ENCODE peak calls at places on chromosomes 12 and 14, in ten cellular contexts. Z is ovary, M is body of pancreas, T is right lobe of liver, A is heart left ventricle, R is Peyer's patch, F is testis, V is IMR-90, L is uterus, N is spleen. J is an unnamed sample.

GRCh38 chr14:75318353-75318752 is 39.7 kb downstream of the FOS start:
- DNase-seq in F (no peak), R (no peak), T (no peak), A (no peak), N (no peak), Z (no peak), L (no peak), M (no peak), V (no peak), J (no peak)

GRCh38 chr14:50954811-50955372 is 10.6 kb upstream of the PYGL start:
- DNase-seq in M (no peak), A (no peak), Z (no peak), L (no peak), F (no peak), V (peak), R (no peak), T (no peak), N (no peak), J (peak)

GRCh38 chr12:45477526-45477925 is 252.0 kb upstream of the ARID2 start:
- DNase-seq in R (no peak), M (no peak), Z (no peak), N (no peak), A (no peak), F (no peak), T (no peak), L (no peak), V (no peak), J (no peak)

GRCh38 chr12:17527021-17527420 is 563.0 kb downstream of the RERGL start:
- DNase-seq in T (no peak), M (no peak), V (no peak), R (no peak), L (no peak), F (no peak), Z (no peak), N (no peak), A (no peak), J (no peak)

GRCh38 chr12:104213952-104214351 is 1.6 kb upstream of the TXNRD1 start:
- DNase-seq in T (no peak), N (no peak), V (peak), A (no peak), Z (no peak), R (no peak), F (no peak), M (no peak), L (no peak), J (no peak)

GRCh38 chr14:56379956-56380355 is 199.6 kb upstream of the TMEM260 start:
- DNase-seq in N (no peak), R (no peak), V (no peak), A (no peak), T (no peak), L (no peak), M (no peak), F (no peak), Z (no peak), J (no peak)

GRCh38 chr12:100826323-100826722 is 31.7 kb downstream of the ANO4 start:
- DNase-seq in N (no peak), M (peak), V (peak), A (no peak), Z (peak), F (peak), L (peak), R (no peak), T (peak), J (peak)

GRCh38 chr12:212799-213526 is 994 bp downstream of the SLC6A12 start:
- DNase-seq in V (peak), N (peak), R (no peak), F (peak), M (peak), Z (peak), T (peak), L (peak), A (no peak), J (no peak)

GRCh38 chr12:77993658-77994057 is 163.0 kb downstream of the NAV3 start:
- DNase-seq in R (no peak), A (no peak), Z (no peak), T (no peak), F (no peak), M (no peak), N (no peak), V (no peak), L (no peak), J (no peak)

GRCh38 chr12:79426121-79426520 is 264.6 kb downstream of the PAWR start:
- DNase-seq in V (no peak), M (no peak), Z (no peak), R (no peak), L (no peak), T (no peak), N (no peak), A (no peak), F (no peak), J (no peak)

GRCh38 chr14:84074626-84075025 is 1455.3 kb upstream of the FLRT2 start:
- DNase-seq in A (no peak), L (no peak), T (no peak), R (no peak), M (no peak), V (no peak), Z (no peak), F (no peak), N (no peak), J (no peak)

GRCh38 chr12:89416049-89416792 is 63.9 kb upstream of the DUSP6 start:
- DNase-seq in Z (no peak), N (no peak), T (no peak), M (no peak), F (no peak), L (no peak), R (no peak), A (no peak), V (no peak), J (no peak)

GRCh38 chr12:95637471-95638155 is 86.3 kb upstream of the USP44 start:
- DNase-seq in A (no peak), R (no peak), F (no peak), M (no peak), N (no peak), T (no peak), Z (no peak), V (peak), L (no peak), J (no peak)

GRCh38 chr12:109951136-109951535 is 45.0 kb downstream of the GIT2 start:
- DNase-seq in A (no peak), V (peak), Z (no peak), T (no peak), L (no peak), F (no peak), R (no peak), M (no peak), N (no peak), J (no peak)

GRCh38 chr12:15978431-15978950 is 67.4 kb downstream of the DERA start:
- DNase-seq in V (peak), R (no peak), L (no peak), Z (no peak), A (no peak), N (no peak), M (no peak), T (no peak), F (no peak), J (no peak)

GRCh38 chr12:46783881-46784280 is 41.9 kb downstream of the SLC38A4 start:
- DNase-seq in L (no peak), M (no peak), T (no peak), N (no peak), Z (no peak), V (peak), F (no peak), A (no peak), R (no peak), J (no peak)

DNA sequence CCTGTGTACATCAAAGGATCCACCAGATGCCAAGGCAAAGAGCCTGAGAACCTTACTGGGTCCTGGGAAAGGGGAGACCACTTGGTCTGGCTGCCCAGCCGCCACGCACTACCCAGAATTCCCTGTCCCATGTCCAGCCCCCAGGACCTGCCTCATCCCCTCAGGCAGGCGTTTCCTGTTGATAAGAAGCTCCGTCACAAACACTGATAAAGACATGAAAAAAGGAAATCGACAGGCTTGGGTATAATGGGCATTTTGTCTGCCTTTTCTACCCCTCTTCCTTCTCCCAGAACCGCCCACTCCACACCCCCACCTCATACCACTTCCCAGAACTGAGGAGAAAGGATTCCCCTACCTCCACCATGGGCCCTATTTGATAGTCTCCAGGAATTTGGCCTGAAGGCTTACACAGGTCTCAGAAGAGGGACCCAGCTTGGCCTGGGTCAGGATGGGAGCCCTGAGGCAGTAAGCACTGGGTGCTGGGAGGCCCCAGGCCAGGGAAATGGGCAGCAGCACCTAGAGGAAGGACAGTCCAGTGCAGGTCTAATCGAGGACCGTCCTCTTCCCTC is 18.8 kb downstream of the ACVRL1 start:
- DNase-seq in M (no peak), L (no peak), N (no peak), Z (no peak), R (no peak), T (no peak), A (no peak), F (no peak), V (no peak), J (peak)
- TF ChIP-seq POLR2A in M (no peak), L (no peak), N (no peak), Z (no peak), R (no peak), T (no peak), A (no peak), F (no peak), V (no peak), J (peak)

DNA sequence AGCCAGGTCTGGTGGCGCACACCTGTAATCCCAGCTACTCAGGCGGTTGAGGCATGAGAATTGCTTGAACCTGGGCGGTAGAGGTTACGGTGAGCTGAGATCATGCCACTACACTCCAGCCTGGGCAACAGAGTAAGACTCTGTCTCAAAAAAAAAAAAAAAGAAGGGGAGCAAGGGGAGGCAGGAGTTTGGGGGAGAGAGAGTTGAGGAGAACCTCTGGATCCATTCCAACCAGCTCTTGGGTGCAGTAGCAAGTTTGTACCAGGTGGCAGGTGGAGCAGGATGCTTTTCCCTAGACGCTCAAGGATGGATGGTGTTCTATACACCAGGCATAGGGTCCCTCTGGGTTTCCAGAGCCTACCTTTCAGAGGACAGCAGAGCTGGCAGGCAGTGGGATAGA is 1.9 kb downstream of the NFE2 start:
- DNase-seq in L (no peak), M (no peak), T (no peak), R (no peak), Z (no peak), A (no peak), F (no peak), V (no peak), N (no peak), J (peak)
- TF ChIP-seq POLR2A in L (no peak), M (no peak), T (no peak), R (no peak), Z (no peak), A (no peak), F (no peak), V (no peak), N (no peak), J (peak)

DNA sequence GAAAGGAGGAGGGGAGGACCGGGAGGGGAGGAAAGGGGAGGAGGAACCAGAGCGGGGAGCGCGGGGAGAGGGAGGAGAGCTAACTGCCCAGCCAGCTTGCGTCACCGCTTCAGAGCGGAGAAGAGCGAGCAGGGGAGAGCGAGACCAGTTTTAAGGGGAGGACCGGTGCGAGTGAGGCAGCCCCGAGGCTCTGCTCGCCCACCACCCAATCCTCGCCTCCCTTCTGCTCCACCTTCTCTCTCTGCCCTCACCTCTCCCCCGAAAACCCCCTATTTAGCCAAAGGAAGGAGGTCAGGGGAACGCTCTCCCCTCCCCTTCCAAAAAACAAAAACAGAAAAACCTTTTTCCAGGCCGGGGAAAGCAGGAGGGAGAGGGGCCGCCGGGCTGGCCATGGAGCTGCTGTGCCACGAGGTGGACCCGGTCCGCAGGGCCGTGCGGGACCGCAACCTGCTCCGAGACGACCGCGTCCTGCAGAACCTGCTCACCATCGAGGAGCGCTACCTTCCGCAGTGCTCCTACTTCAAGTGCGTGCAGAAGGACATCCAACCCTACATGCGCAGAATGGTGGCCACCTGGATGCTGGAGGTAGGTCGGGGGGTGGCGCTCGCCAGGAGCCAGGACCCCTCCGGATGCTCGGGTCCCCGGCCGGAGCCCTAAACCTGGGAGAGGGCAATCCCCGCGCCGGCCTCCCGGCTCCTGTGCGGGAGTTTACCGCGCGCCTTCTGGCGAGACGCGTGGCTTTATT is at the start of gene CCND2:
- DNase-seq in A (peak), L (peak), F (peak), T (peak), N (peak), V (peak), Z (peak), M (peak), R (peak), J (peak)
- TF ChIP-seq POLR2A in A (peak), L (peak), F (peak), T (peak), N (peak), V (no peak), Z (peak), M (peak), R (peak), J (peak)

GRCh38 chr14:90276627-90277367 is 20.4 kb downstream of the PSMC1 start:
- DNase-seq in T (no peak), F (peak), L (no peak), Z (no peak), V (peak), M (no peak), R (no peak), N (no peak), A (no peak), J (no peak)
- TF ChIP-seq POLR2A in T (no peak), F (no peak), L (no peak), Z (no peak), V (no peak), M (no peak), R (no peak), N (no peak), A (no peak), J (no peak)

GRCh38 chr12:3869860-3870259 is 3.3 kb downstream of the PARP11 start:
- DNase-seq in F (no peak), V (no peak), A (no peak), L (no peak), T (no peak), M (no peak), R (no peak), N (no peak), Z (no peak), J (peak)

GRCh38 chr12:3869448-3869847 is 3.8 kb downstream of the PARP11 start:
- DNase-seq in T (no peak), Z (no peak), L (no peak), R (no peak), M (no peak), N (no peak), A (no peak), F (no peak), V (no peak), J (no peak)

DNA sequence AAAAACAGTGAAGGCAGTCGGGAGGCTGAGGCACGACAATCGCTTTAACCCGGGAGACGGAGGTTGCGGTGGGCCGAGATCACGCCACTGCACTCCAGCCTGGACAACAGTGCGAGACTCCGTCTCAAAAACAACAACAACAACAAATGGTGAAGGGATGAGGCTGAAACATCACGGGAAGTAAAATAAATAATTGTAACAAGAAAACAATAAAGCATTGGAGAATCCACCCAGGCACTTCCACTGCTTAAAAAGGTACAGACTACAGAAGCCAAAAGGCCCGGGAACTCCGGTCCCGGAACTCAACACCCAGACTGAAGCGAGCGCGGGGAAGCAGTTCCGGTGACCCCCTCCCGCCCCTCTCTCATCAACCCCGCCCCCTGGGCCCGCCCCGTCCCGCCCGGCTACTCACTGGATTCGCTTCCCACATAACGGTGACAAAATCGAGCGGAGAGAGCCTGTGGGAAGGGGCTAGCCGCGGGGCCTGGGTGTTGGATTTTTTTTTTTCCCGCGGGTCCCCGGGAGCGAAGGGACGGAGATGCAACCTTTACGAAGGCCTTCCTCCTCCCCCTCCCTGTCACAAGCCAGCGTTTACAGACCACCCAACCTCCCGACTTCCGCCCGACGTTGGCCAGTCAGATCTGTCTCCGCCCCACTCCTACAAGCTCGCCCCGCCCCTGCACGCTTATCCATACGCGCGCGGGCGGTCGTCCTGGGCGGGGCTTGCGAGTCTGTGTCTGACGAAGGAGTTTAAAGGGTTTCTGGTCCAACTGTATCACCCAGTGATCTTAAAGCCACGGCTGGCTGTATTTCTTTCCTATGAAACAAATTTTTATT is at the start of gene PARP11:
- DNase-seq in L (peak), N (peak), Z (peak), V (peak), T (peak), M (peak), F (peak), A (peak), R (peak), J (peak)
- TF ChIP-seq POLR2A in L (peak), N (no peak), Z (peak), V (peak), T (peak), M (no peak), F (peak), A (peak), R (peak), J (peak)

DNA sequence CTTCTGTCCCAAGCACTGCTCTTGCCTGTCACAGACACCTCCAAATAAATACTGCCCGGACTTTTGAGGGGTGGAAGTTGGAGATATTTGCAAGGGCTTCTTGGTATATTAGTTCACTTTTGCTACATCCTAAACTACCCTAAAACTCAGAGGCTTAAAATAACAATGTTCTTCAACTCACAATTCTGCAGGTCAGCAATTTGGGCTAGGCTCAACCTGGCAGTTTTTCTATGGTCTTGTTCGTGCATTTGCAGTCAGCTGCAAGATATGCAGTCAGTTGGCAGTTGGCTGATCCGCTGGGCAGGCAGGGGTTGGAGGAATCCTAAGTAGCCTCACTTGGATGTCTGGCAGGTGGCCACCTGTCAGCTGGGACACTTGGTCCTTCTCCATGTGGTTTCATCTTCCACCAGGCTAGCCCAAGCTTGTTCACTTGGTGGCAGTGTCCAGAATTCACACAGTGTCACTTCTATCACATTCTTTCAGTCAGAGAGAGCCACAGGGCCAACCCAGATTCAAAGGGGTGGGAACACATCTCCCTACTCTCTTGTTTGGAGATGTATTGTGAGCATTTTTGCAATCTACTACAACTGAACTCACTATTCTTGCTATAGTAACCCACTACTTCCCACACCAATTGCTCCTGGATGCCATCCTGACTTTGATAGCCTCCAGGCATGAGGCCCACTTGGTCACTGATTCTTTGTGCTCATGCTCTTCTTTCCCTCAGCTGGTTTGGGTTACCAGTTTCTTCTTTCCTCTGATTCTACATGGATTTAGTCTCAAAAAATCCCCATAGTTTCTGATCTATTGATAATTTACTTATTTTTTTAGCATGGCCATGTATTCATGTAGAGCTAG is 27.8 kb upstream of the CAPRIN2 start:
- DNase-seq in N (no peak), L (no peak), M (no peak), F (no peak), A (peak), V (no peak), R (no peak), Z (no peak), T (no peak), J (no peak)
- TF ChIP-seq POLR2A in N (no peak), L (no peak), M (no peak), F (no peak), A (no peak), V (no peak), R (no peak), Z (no peak), T (no peak), J (no peak)

DNA sequence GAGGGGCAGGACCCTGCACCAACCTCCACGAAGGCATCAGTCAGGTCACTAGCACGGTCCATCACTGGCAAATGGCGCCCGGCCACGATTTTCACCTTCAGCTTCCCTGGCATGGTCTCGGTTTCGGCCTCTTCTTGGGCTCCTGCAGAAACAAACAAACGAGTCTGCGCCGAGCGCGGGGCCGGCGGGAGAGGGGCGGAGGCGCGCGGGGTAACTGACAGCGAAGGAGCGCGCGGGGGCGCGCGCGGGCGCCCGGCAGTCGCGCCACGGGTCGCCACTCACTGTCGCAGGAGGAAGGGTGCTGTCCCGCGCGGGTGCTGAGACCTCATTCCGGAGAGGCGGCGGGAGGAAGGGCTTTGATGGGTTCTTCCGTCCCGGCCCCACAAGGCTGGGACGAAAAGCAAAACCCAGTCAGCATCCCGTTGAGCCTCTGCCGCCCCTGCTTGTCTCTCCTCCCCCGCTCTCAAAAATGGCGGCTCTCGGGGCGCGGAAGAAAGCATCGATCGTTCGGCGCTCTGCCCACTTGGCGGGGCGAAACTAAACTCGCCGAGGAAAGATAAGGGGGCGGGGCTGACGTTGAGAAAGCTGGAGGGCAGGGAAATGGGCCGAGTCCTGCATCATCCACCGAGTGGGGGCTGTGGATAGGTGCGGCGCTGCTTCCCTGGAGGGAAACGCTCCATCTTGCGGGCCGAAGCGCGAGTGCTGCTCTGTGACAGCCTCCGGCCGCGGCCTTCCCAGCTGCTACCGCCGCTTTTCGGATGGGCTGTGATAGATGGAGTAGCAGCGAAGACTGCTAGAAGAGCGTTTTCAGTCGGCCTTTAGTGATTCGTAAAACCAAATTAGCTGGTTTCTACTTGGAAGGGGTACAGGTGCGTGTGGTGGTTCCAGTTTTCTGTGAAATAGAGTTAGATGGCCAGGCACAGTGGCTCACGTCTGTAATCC is at the start of gene C2CD5:
- DNase-seq in T (peak), L (peak), R (peak), N (peak), A (peak), Z (peak), M (peak), V (peak), F (peak), J (peak)
- TF ChIP-seq POLR2A in T (peak), L (peak), R (peak), N (peak), A (peak), Z (peak), M (peak), V (peak), F (peak), J (peak)

J was measured in erythroblast.